ENCODE peak calls at places on chromosomes 4 and X, in eight cellular contexts. G, R, U, Z, H, I, A and E are unnamed samples.
A peak's percentile ranks its signal among the peaks of the same experiment; 100 is the strongest.

GRCh38 chr4:114312349-114312748 is 286.3 kb upstream of the UGT8 start:
- DNase-seq in U (peak; percentile 31), I (no peak), Z (no peak), R (no peak), A (no peak), G (no peak), H (no peak), E (no peak)

GRCh38 chr4:6526171-6526570 is 48.8 kb upstream of the MAN2B2 start:
- DNase-seq in I (no peak), G (no peak), U (no peak), Z (no peak), A (no peak), H (no peak), R (no peak), E (no peak)

GRCh38 chr4:53122280-53123116 is 243.4 kb downstream of the SCFD2 start:
- DNase-seq in I (no peak), Z (no peak), H (no peak), U (no peak), A (no peak), R (no peak), G (no peak), E (no peak)

GRCh38 chr4:103100691-103101090 is 1.1 kb upstream of the BDH2 start:
- DNase-seq in A (no peak), G (no peak), H (no peak), R (no peak), U (no peak), Z (no peak), I (no peak), E (no peak)

GRCh38 chrX:151985955-151986354 is 11.5 kb upstream of the GABRE start:
- DNase-seq in H (no peak), U (no peak), A (peak; percentile 50), R (no peak), Z (no peak), I (no peak), G (no peak), E (no peak)

GRCh38 chrX:47608130-47608810 is 11.4 kb downstream of the SYN1 start:
- DNase-seq in Z (no peak), A (no peak), I (no peak), G (no peak), H (no peak), U (no peak), R (peak; percentile 70), E (peak; percentile 8)

GRCh38 chr4:72006576-72006975 is 25.2 kb upstream of the NPFFR2 start:
- DNase-seq in A (no peak), I (no peak), H (peak; percentile 51), R (no peak), G (no peak), Z (no peak), U (no peak), E (no peak)

GRCh38 chrX:120625366-120625765 is 4.5 kb downstream of the C1GALT1C1 start:
- DNase-seq in I (no peak), R (no peak), H (no peak), A (no peak), U (no peak), Z (no peak), G (no peak), E (no peak)